ENCODE peak calls at places on chromosome 12, in nine cellular contexts. T, E, A, Z, F, U, Y, R and B are unnamed samples.

GRCh38 chr12:115583591-115583990 is 693.9 kb downstream of the MED13L start:
- DNase-seq in Z (no peak), R (no peak), U (no peak), F (peak), E (no peak), Y (no peak), A (no peak), T (no peak), B (no peak)

GRCh38 chr12:19709889-19710288 is 270.6 kb downstream of the AEBP2 start:
- DNase-seq in A (no peak), Z (no peak), F (no peak), R (no peak), T (no peak), U (no peak), E (no peak), Y (no peak), B (no peak)

GRCh38 chr12:95994476-95994875 is 1.7 kb downstream of the HAL start:
- DNase-seq in A (no peak), E (no peak), T (no peak), R (no peak), F (no peak), Z (no peak), Y (no peak), U (no peak), B (no peak)

GRCh38 chr12:49369723-49370145 is 2.5 kb downstream of the SPATS2 start:
- DNase-seq in A (no peak), F (peak), E (peak), T (peak), Z (no peak), U (no peak), R (peak), Y (no peak), B (no peak)

GRCh38 chr12:75459755-75460154 is 20.8 kb upstream of the GLIPR1 start:
- DNase-seq in U (no peak), A (no peak), Z (no peak), F (no peak), Y (no peak), R (no peak), T (no peak), E (no peak), B (no peak)

GRCh38 chr12:86193931-86194330 is 62.3 kb downstream of the MGAT4C start:
- DNase-seq in E (no peak), A (no peak), Y (no peak), F (no peak), T (no peak), Z (no peak), R (no peak), U (no peak), B (no peak)

GRCh38 chr12:25495336-25496097 is 57.6 kb downstream of the LMNTD1 start:
- DNase-seq in T (no peak), Y (no peak), R (no peak), E (no peak), Z (no peak), A (no peak), F (no peak), U (no peak), B (no peak)

GRCh38 chr12:18752280-18752920 is 14.5 kb downstream of the CAPZA3 start:
- DNase-seq in E (no peak), A (no peak), Y (no peak), U (no peak), Z (no peak), T (no peak), R (peak), F (no peak), B (no peak)

GRCh38 chr12:60333461-60333860 is 737.6 kb downstream of the SLC16A7 start:
- DNase-seq in F (no peak), A (no peak), Y (no peak), U (no peak), T (no peak), E (no peak), Z (no peak), R (no peak), B (no peak)

GRCh38 chr12:98345308-98345876 is 170.0 kb upstream of the TMPO start:
- DNase-seq in Y (no peak), Z (no peak), A (no peak), E (no peak), R (no peak), F (no peak), U (no peak), T (no peak), B (no peak)

GRCh38 chr12:49108958-49109404 is 1.7 kb downstream of the LMBR1L start:
- DNase-seq in F (no peak), A (no peak), U (no peak), Z (no peak), E (no peak), Y (no peak), R (no peak), T (no peak), B (no peak)

GRCh38 chr12:47776471-47777143 is 3.6 kb downstream of the SLC48A1 start:
- DNase-seq in F (no peak), T (no peak), E (no peak), Y (no peak), A (no peak), U (no peak), Z (no peak), R (no peak), B (no peak)

GRCh38 chr12:727321-727720 is 25.1 kb upstream of the WNK1 start:
- DNase-seq in R (no peak), Z (no peak), E (no peak), Y (no peak), F (no peak), T (no peak), U (no peak), A (no peak), B (no peak)

GRCh38 chr12:127130506-127131100 is 1136.4 kb upstream of the TMEM132C start:
- DNase-seq in Y (no peak), T (no peak), R (no peak), Z (no peak), U (no peak), F (no peak), A (no peak), E (no peak), B (no peak)

GRCh38 chr12:111757361-111758119 is 9.2 kb upstream of the ALDH2 start:
- DNase-seq in E (no peak), U (no peak), Y (no peak), T (peak), Z (no peak), F (no peak), R (no peak), A (peak), B (no peak)

GRCh38 chr12:54038760-54039414 is 6.0 kb downstream of the HOXC5 start:
- DNase-seq in Z (no peak), U (no peak), R (no peak), T (no peak), Y (no peak), A (no peak), E (no peak), F (no peak), B (no peak)

GRCh38 chr12:127153996-127154395 is 1113.0 kb upstream of the TMEM132C start:
- DNase-seq in Z (no peak), F (no peak), A (no peak), R (no peak), Y (no peak), U (no peak), E (no peak), T (no peak), B (no peak)

GRCh38 chr12:32983968-32984367 is 87.4 kb upstream of the PKP2 start:
- DNase-seq in Z (no peak), R (peak), T (no peak), E (no peak), F (no peak), Y (no peak), A (no peak), U (no peak), B (no peak)

GRCh38 chr12:62714409-62715075 is 220.4 kb downstream of the PPM1H start:
- DNase-seq in A (no peak), Z (no peak), U (no peak), Y (peak), F (no peak), R (no peak), E (no peak), T (no peak), B (no peak)

GRCh38 chr12:39230086-39230485 is 212.8 kb downstream of the KIF21A start:
- DNase-seq in A (no peak), Y (no peak), Z (no peak), E (no peak), R (no peak), F (no peak), T (no peak), U (no peak), B (no peak)

GRCh38 chr12:119479121-119479561 is 114.4 kb upstream of the TMEM233 start:
- DNase-seq in T (no peak), R (no peak), E (no peak), Z (no peak), A (no peak), Y (no peak), U (no peak), F (no peak), B (no peak)

GRCh38 chr12:53579545-53579955 is 46.6 kb downstream of the ATF7 start:
- DNase-seq in F (no peak), R (no peak), U (no peak), A (no peak), E (no peak), Z (no peak), Y (no peak), T (peak), B (no peak)

GRCh38 chr12:53775478-53776145 is 23.8 kb upstream of the CISTR start:
- DNase-seq in U (no peak), R (no peak), A (no peak), E (no peak), T (no peak), Y (no peak), Z (no peak), F (no peak), B (no peak)